ENCODE peak calls at places on chromosomes 6 and 20, in eight cellular contexts. R, P, W, U, C, D, N and L are unnamed samples.

GRCh38 chr6:145071836-145072235 is 663.5 kb downstream of the EPM2A start:
- DNase-seq in R (no peak), P (no peak), W (no peak), U (no peak), C (no peak), D (no peak), N (no peak), L (no peak)

GRCh38 chr6:132304891-132305305 is 96.4 kb downstream of the MOXD1 start:
- DNase-seq in R (peak; percentile 23), P (no peak), W (no peak), U (no peak), C (no peak), D (peak; percentile 17), N (no peak), L (no peak)

GRCh38 chr20:60055740-60056139 is 97.5 kb downstream of the CDH26 start:
- DNase-seq in R (peak; percentile 91), P (no peak), W (peak; percentile 58), U (peak; percentile 75), C (no peak), D (no peak), N (peak; percentile 51), L (no peak)

GRCh38 chr20:43975096-43975768 is 60.6 kb downstream of the TOX2 start:
- DNase-seq in R (no peak), P (no peak), W (no peak), U (no peak), C (no peak), D (no peak), N (no peak), L (no peak)

GRCh38 chr6:121443953-121444590 is 8.6 kb downstream of the GJA1 start:
- DNase-seq in R (no peak), P (no peak), W (no peak), U (no peak), C (peak; percentile 70), D (peak; percentile 20), N (no peak), L (no peak)

GRCh38 chr20:57770852-57771746 is 61.3 kb upstream of the PMEPA1 start:
- DNase-seq in R (peak; percentile 43), P (no peak), W (peak; percentile 22), U (no peak), C (no peak), D (no peak), N (no peak), L (no peak)

GRCh38 chr20:55054443-55054842 is 579.0 kb downstream of the DOK5 start:
- DNase-seq in R (no peak), P (no peak), W (no peak), U (no peak), C (no peak), D (no peak), N (no peak), L (no peak)

GRCh38 chr6:137802408-137803182 is 64.5 kb upstream of the TNFAIP3 start:
- DNase-seq in R (no peak), P (no peak), W (no peak), U (no peak), C (no peak), D (no peak), N (no peak), L (no peak)

GRCh38 chr6:106787327-106788196 is 158.2 kb downstream of the QRSL1 start:
- DNase-seq in R (no peak), P (no peak), W (no peak), U (no peak), C (no peak), D (no peak), N (no peak), L (peak; percentile 33)

GRCh38 chr20:35947907-35948306 is 6.4 kb downstream of the SCAND1 start:
- DNase-seq in R (no peak), P (no peak), W (no peak), U (no peak), C (no peak), D (no peak), N (no peak), L (no peak)

GRCh38 chr6:2766767-2767314 is 1.6 kb downstream of the WRNIP1 start:
- DNase-seq in R (no peak), P (no peak), W (no peak), U (no peak), C (no peak), D (no peak), N (no peak), L (no peak)

GRCh38 chr6:69216127-69216526 is 580.7 kb downstream of the LMBRD1 start:
- DNase-seq in R (no peak), P (no peak), W (no peak), U (no peak), C (no peak), D (no peak), N (no peak), L (no peak)

GRCh38 chr20:48331518-48332286 is 496.1 kb downstream of the PREX1 start:
- DNase-seq in R (no peak), P (no peak), W (no peak), U (no peak), C (no peak), D (no peak), N (no peak), L (no peak)

GRCh38 chr6:30942338-30943060 is 1.7 kb downstream of the MUCL3 start:
- DNase-seq in R (peak; percentile 88), P (peak; percentile 97), W (peak; percentile 81), U (peak; percentile 65), C (peak; percentile 56), D (peak; percentile 65), N (peak; percentile 70), L (peak; percentile 86)

GRCh38 chr20:4924032-4924431 is 77.3 kb downstream of the SLC23A2 start:
- DNase-seq in R (no peak), P (no peak), W (no peak), U (no peak), C (no peak), D (no peak), N (no peak), L (no peak)

GRCh38 chr20:58433029-58433657 is 44.1 kb downstream of the VAPB start:
- DNase-seq in R (no peak), P (no peak), W (no peak), U (no peak), C (no peak), D (no peak), N (no peak), L (no peak)

GRCh38 chr6:30721198-30722024 is 1.3 kb downstream of the TUBB start:
- DNase-seq in R (peak; percentile 97), P (peak; percentile 96), W (peak; percentile 96), U (peak; percentile 87), C (peak; percentile 91), D (peak; percentile 93), N (peak; percentile 94), L (peak; percentile 87)

GRCh38 chr6:136429264-136429663 is 121.0 kb downstream of the MAP7 start:
- DNase-seq in R (no peak), P (no peak), W (no peak), U (no peak), C (no peak), D (no peak), N (no peak), L (no peak)

GRCh38 chr6:1379026-1379809 is 10.2 kb upstream of the FOXF2 start:
- DNase-seq in R (no peak), P (peak; percentile 48), W (no peak), U (no peak), C (no peak), D (no peak), N (no peak), L (no peak)

GRCh38 chr20:25294459-25295385 is 46.8 kb downstream of the PYGB start:
- DNase-seq in R (no peak), P (peak; percentile 85), W (peak; percentile 78), U (no peak), C (peak; percentile 71), D (peak; percentile 50), N (peak; percentile 51), L (peak; percentile 27)

DNA sequence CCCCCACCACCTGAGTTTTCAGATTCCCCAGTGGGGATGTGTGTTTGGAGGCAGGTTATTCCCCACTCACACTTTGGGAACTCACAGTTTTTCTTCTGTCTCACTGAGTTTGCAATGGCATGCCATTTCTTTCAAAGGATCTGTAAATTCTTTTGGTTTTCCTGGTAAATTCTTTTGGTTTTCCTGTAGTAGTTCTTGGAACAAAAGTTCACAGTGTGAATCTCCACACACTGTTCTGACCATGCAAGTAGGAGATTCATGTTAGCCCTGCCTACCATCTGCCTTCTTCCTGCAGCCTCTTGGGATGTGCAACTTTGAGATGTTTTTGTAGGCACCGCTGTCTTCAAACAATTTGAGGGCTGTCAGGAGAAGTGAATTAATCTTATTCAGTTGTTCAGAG is 165.6 kb upstream of the OGFRL1 start:
- DNase-seq in R (no peak), P (no peak), W (no peak), U (no peak), C (no peak), D (no peak), N (no peak), L (no peak)
- H3K27ac ChIP-seq in R (no peak overlapping the region), P (no peak overlapping the region), W (no peak overlapping the region), U (no peak overlapping the region), C (no peak overlapping the region), D (no peak overlapping the region), N (no peak overlapping the region), L (no peak overlapping the region)

DNA sequence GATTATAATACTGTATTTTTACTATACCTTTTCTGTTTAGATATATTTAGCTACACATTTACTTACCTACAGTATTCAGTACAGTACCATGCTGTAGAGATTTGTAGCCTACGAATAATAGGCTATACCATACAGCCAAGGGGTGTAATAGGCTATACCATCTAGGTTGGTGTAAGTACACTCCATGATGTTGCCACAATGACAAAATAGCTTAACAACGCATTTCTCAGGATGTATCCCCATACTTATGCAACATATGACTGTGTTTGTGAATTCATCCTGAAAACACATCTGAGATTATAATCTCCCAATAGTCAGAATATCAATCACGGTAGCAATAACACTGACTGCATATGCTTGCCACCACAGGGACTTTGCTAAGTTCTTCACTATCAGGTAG is 20.7 kb downstream of the B4GALT5 start:
- DNase-seq in R (no peak), P (no peak), W (no peak), U (no peak), C (no peak), D (no peak), N (no peak), L (no peak)
- H3K4me1 ChIP-seq in R (peaks cover 14% of the 10 kb centered on the region), P (peaks cover 60% of the 10 kb centered on the region), W (no peaks in the 10 kb centered on the region), U (peaks cover 43% of the 10 kb centered on the region), C (peaks cover 51% of the 10 kb centered on the region), D (peaks cover 15% of the 10 kb centered on the region), N (peaks cover 92% of the 10 kb centered on the region), L (peaks cover 13% of the 10 kb centered on the region)

GRCh38 chr6:117501722-117502121 is 19.2 kb downstream of the DCBLD1 start:
- DNase-seq in R (no peak), P (no peak), W (no peak), U (no peak), C (no peak), D (no peak), N (no peak), L (no peak)
- H3K27ac ChIP-seq in R (no peak overlapping the region), P (no peak overlapping the region), W (no peak overlapping the region), U (no peak overlapping the region), C (no peak overlapping the region), D (no peak overlapping the region), N (no peak overlapping the region), L (no peak overlapping the region)

DNA sequence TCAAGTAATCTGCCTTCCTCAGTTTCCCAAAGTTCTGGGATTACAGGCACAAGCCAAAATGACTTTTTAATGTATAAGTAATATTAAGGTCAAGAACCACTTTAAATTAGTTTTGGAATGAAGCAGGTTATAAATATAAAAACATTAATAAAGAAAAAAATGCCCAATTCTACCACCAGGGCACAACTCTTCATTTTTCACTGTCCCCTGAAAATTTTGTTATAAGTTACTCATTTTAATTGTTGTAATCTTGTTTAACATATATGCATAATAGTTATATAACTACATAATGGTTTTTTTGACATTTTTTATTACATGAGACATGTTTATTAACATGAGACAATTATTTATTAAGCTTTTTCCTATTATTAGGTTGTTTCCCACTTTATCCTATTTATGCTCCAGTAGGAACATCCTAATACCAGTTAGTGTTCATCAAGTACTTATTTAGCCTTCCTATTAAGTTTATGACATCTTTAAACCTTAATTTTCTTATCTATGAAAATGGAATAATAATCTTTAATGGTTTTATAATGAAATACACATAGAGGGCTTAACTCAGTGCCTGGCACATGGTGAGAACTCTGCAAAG is 182.1 kb upstream of the SCGN start:
- DNase-seq in R (no peak), P (no peak), W (no peak), U (no peak), C (no peak), D (no peak), N (no peak), L (no peak)
- H3K4me1 ChIP-seq in R (no peaks in the 10 kb centered on the region), P (peaks cover 13% of the 10 kb centered on the region), W (no peaks in the 10 kb centered on the region), U (no peaks in the 10 kb centered on the region), C (no peaks in the 10 kb centered on the region), D (peaks cover 3% of the 10 kb centered on the region), N (no peaks in the 10 kb centered on the region), L (no peaks in the 10 kb centered on the region)